ENCODE peak calls at places on chromosomes 4 and X, in six cellular contexts. P, C, M, J, X and S are unnamed samples.

GRCh38 chrX:27598312-27598711 is 8.2 kb downstream of the DCAF8L2 start:
- DNase-seq in J (peak; percentile 51), X (no peak), C (peak; percentile 16), M (no peak), P (no peak), S (no peak)

GRCh38 chrX:38409289-38409688 is 56.9 kb downstream of the OTC start:
- DNase-seq in M (no peak), J (no peak), P (no peak), C (no peak), X (no peak), S (no peak)

GRCh38 chrX:23820235-23820782 is 37.3 kb downstream of the SAT1 start:
- DNase-seq in X (no peak), J (no peak), C (no peak), P (no peak), M (no peak), S (no peak)

GRCh38 chr4:76738081-76738931 is 159.6 kb downstream of the SOWAHB start:
- DNase-seq in M (no peak), P (peak; percentile 97), C (peak; percentile 34), X (no peak), J (peak; percentile 87), S (no peak)

GRCh38 chr4:169090479-169091215 is 80.6 kb upstream of the CBR4 start:
- DNase-seq in P (no peak), X (no peak), C (no peak), M (no peak), J (no peak), S (no peak)

GRCh38 chrX:23003121-23003520 is 3.4 kb downstream of the DDX53 start:
- DNase-seq in P (peak; percentile 28), M (no peak), J (peak; percentile 42), X (no peak), C (no peak), S (no peak)

GRCh38 chrX:15877380-15877779 is 22.8 kb upstream of the AP1S2 start:
- DNase-seq in X (no peak), C (no peak), J (peak; percentile 49), P (peak; percentile 38), M (no peak), S (no peak)

GRCh38 chrX:85288992-85289723 is 45.4 kb downstream of the ZNF711 start:
- DNase-seq in M (no peak), J (no peak), C (no peak), P (no peak), X (no peak), S (no peak)

GRCh38 chrX:130245441-130245840 is 23.3 kb downstream of the ZNF280C start:
- DNase-seq in C (no peak), J (peak; percentile 75), P (peak; percentile 82), X (no peak), M (no peak), S (no peak)

GRCh38 chrX:99572711-99573110 is 837.4 kb downstream of the PCDH19 start:
- DNase-seq in P (no peak), J (no peak), M (no peak), X (no peak), C (no peak), S (no peak)

GRCh38 chrX:75076429-75076828 is 79.7 kb downstream of the ABCB7 start:
- DNase-seq in J (no peak), P (no peak), M (no peak), C (no peak), X (no peak), S (no peak)

GRCh38 chr4:126532527-126532926 is 1100.2 kb upstream of the INTU start:
- DNase-seq in X (no peak), M (no peak), J (no peak), C (no peak), P (no peak), S (no peak)

GRCh38 chr4:3302164-3302785 is 9.5 kb downstream of the RGS12 start:
- DNase-seq in C (no peak), P (no peak), J (no peak), X (peak; percentile 57), M (no peak), S (no peak)

GRCh38 chr4:78954048-78954666 is 14.9 kb upstream of the PAQR3 start:
- DNase-seq in P (no peak), M (no peak), X (no peak), C (peak; percentile 60), J (no peak), S (no peak)

GRCh38 chr4:90152024-90152423 is 24.8 kb downstream of the CCSER1 start:
- DNase-seq in J (no peak), M (no peak), P (no peak), X (no peak), C (no peak), S (no peak)

GRCh38 chrX:116749943-116750342 is 287.2 kb upstream of the CT83 start:
- DNase-seq in M (no peak), J (no peak), X (no peak), C (no peak), P (peak; percentile 27), S (no peak)

GRCh38 chr4:2259036-2259540 is 2.8 kb downstream of the MXD4 start:
- DNase-seq in J (no peak), P (no peak), X (peak; percentile 62), C (no peak), M (no peak), S (no peak)

GRCh38 chr4:181959121-181959520 is 284.1 kb upstream of the TENM3 start:
- DNase-seq in C (no peak), P (peak; percentile 84), J (peak; percentile 34), X (no peak), M (no peak), S (no peak)

GRCh38 chr4:44319129-44319528 is 129.5 kb downstream of the KCTD8 start:
- DNase-seq in M (no peak), P (no peak), C (no peak), J (no peak), X (no peak), S (no peak)

GRCh38 chr4:1293531-1293941 is 3.8 kb downstream of the MAEA start:
- DNase-seq in P (no peak), J (no peak), C (no peak), X (no peak), M (no peak), S (no peak)

GRCh38 chr4:184755278-184755677 is 21.4 kb upstream of the CENPU start:
- DNase-seq in J (peak; percentile 33), P (peak; percentile 67), C (no peak), M (no peak), X (no peak), S (no peak)

GRCh38 chr4:120964596-120964995 is 42.1 kb upstream of the PRDM5 start:
- DNase-seq in M (no peak), C (no peak), P (no peak), X (no peak), J (no peak), S (no peak)

GRCh38 chrX:136725446-136726104 is 55.2 kb downstream of the ARHGEF6 start:
- DNase-seq in C (peak; percentile 10), J (peak; percentile 81), P (peak; percentile 82), M (no peak), X (no peak), S (no peak)

GRCh38 chr4:35300996-35301774 is 943.1 kb downstream of the ARAP2 start:
- DNase-seq in P (no peak), X (no peak), M (no peak), J (no peak), C (no peak), S (no peak)

GRCh38 chr4:64781737-64782326 is 372.6 kb upstream of the TECRL start:
- DNase-seq in J (peak; percentile 52), P (peak; percentile 9), M (no peak), X (no peak), C (peak; percentile 39), S (no peak)

GRCh38 chr4:48901196-48901595 is 5.4 kb downstream of the OCIAD2 start:
- DNase-seq in X (no peak), J (no peak), M (no peak), C (no peak), P (no peak), S (no peak)

GRCh38 chr4:187840814-187841213 is 154.8 kb upstream of the ZFP42 start:
- DNase-seq in X (no peak), M (no peak), C (no peak), P (no peak), J (no peak), S (no peak)

GRCh38 chrX:102546818-102547493 is 30.4 kb upstream of the TMSB15A start:
- DNase-seq in J (no peak), M (no peak), P (no peak), C (no peak), X (no peak), S (no peak)
- H3K4me3 ChIP-seq in J (peak overlapping the region; percentile 50), M (no peak overlapping the region), P (peak overlapping the region; percentile 44), C (no peak overlapping the region), X (no peak overlapping the region), S (no peak overlapping the region)

GRCh38 chrX:12958059-12958458 is 16.9 kb upstream of the TMSB4X start:
- DNase-seq in C (no peak), P (no peak), X (no peak), M (no peak), J (no peak), S (no peak)
- H3K4me3 ChIP-seq in C (no peak overlapping the region), P (no peak overlapping the region), X (no peak overlapping the region), M (no peak overlapping the region), J (no peak overlapping the region), S (no peak overlapping the region)

DNA sequence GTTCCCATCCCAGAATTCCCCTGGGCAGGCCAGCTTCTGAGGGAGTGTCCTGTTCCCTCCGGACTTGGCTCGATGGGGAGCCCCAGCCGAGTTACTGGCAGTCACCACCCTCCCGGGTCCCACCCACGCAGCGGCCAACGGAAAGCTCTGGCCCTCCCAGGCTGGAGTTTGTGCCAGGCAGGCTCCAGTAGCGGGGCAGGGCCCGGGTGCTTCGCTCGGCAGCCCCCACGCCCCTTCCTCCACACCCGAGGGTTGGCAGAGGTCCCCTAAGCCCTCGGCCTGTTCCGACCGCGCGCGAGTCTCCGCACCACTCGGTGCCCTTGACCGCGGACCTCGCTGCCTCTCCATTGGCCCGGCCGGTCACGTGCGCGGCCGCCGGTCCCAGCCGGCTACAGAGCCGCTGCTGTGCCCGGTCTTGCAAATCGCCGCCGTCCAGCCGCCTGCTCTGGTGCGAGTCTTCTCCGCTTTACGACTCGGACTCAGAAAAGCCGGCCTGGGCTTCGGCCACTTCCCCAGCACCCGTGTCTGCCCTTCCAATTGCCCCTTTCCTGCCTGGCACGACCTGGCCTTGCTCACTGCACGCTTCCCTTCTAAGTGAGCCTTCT is 20.8 kb upstream of the MTM1 start:
- DNase-seq in J (peak; percentile 36), C (peak; percentile 73), M (peak; percentile 51), X (peak; percentile 88), P (peak; percentile 38), S (peak; percentile 7)
- H3K4me3 ChIP-seq in J (peak overlapping the region; percentile 17), C (no peak overlapping the region), M (peak overlapping the region; percentile 47), X (peak overlapping the region; percentile 43), P (peak overlapping the region; percentile 49), S (peak overlapping the region; percentile 65)

DNA sequence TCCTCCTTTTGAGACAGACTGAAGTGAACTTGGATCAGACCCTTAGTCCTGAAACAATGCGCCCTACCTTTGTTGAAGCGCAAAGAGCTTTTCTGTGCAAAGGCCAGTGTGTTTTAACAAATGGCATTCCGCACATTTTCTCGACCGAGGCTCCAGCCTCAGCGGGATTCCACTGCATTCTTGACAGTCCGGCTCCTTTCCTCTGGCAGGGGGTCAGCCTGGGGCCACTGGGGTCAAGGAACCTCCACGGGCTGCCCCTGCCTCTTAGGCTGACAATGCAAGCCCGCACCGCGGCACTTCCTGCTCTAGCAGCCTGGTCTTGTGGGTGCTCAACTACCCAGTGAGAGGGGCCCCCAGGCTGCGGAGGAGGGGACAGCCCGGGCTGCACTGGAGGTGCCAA is 47.2 kb upstream of the TFDP3 start:
- DNase-seq in J (no peak), X (peak; percentile 60), M (no peak), C (no peak), P (no peak), S (no peak)
- H3K4me3 ChIP-seq in J (no peak overlapping the region), X (no peak overlapping the region), M (no peak overlapping the region), C (no peak overlapping the region), P (no peak overlapping the region), S (no peak overlapping the region)

GRCh38 chrX:122771933-122772332 is 412.1 kb upstream of the GRIA3 start:
- DNase-seq in P (no peak), C (no peak), J (no peak), X (no peak), M (no peak), S (no peak)

GRCh38 chrX:122770581-122770980 is 413.5 kb upstream of the GRIA3 start:
- DNase-seq in X (no peak), C (no peak), M (no peak), P (no peak), J (no peak), S (no peak)
- H3K4me3 ChIP-seq in X (no peak overlapping the region), C (no peak overlapping the region), M (no peak overlapping the region), P (no peak overlapping the region), J (no peak overlapping the region), S (no peak overlapping the region)